ENCODE peak calls at places on chromosomes 4 and X, in five cellular contexts. L, M, Z, G and A are unnamed samples.

GRCh38 chr4:109127866-109128265 is 174.6 kb downstream of the COL25A1 start:
- DNase-seq in Z (no peak), L (no peak), M (no peak), G (no peak), A (no peak)

GRCh38 chr4:3115637-3116300 is 41.3 kb downstream of the HTT start:
- DNase-seq in G (no peak), L (no peak), M (no peak), Z (no peak), A (no peak)

GRCh38 chrX:14926471-14926870 is 53.2 kb downstream of the MOSPD2 start:
- DNase-seq in M (no peak), L (no peak), Z (no peak), G (no peak), A (no peak)

GRCh38 chr4:78689224-78689623 is 86.9 kb upstream of the BMP2K start:
- DNase-seq in L (no peak), G (no peak), M (no peak), Z (no peak), A (no peak)

GRCh38 chrX:96909291-96909690 is 25.6 kb downstream of the RPA4 start:
- DNase-seq in M (no peak), L (no peak), Z (no peak), G (no peak), A (no peak)

GRCh38 chr4:181693517-181693916 is 549.7 kb upstream of the TENM3 start:
- DNase-seq in G (no peak), M (no peak), L (peak), Z (no peak), A (no peak)

GRCh38 chr4:115249808-115250207 is 136.4 kb upstream of the NDST4 start:
- DNase-seq in G (peak), M (no peak), L (no peak), Z (no peak), A (no peak)

GRCh38 chr4:158912390-158913175 is 143.8 kb downstream of the FNIP2 start:
- DNase-seq in L (no peak), Z (no peak), M (no peak), G (no peak), A (no peak)

GRCh38 chr4:6819295-6819694 is 36.8 kb downstream of the KIAA0232 start:
- DNase-seq in M (no peak), Z (no peak), G (no peak), L (no peak), A (no peak)

GRCh38 chr4:21744046-21744445 is 204.5 kb downstream of the KCNIP4 start:
- DNase-seq in L (no peak), M (no peak), Z (no peak), G (peak), A (no peak)

GRCh38 chr4:7697326-7697725 is 242.3 kb downstream of the AFAP1 start:
- DNase-seq in G (no peak), L (no peak), M (no peak), Z (no peak), A (no peak)

GRCh38 chrX:51336584-51336983 is 4.0 kb downstream of the NUDT10 start:
- DNase-seq in Z (no peak), L (peak), M (peak), G (peak), A (peak)

GRCh38 chr4:56683455-56683854 is 2.4 kb upstream of the HOPX start:
- DNase-seq in G (no peak), Z (no peak), L (no peak), M (no peak), A (no peak)

GRCh38 chr4:142416711-142417275 is 429.3 kb downstream of the INPP4B start:
- DNase-seq in Z (no peak), G (peak), L (no peak), M (no peak), A (no peak)

GRCh38 chr4:89838005-89838404 is 1.0 kb upstream of the SNCA start:
- DNase-seq in G (no peak), M (peak), L (peak), Z (no peak), A (peak)

GRCh38 chr4:89839558-89839957 is 2.6 kb upstream of the SNCA start:
- DNase-seq in L (no peak), M (no peak), Z (no peak), G (no peak), A (no peak)

GRCh38 chr4:89836897-89837384 is at the start of gene SNCA:
- DNase-seq in G (no peak), Z (peak), L (peak), M (peak), A (peak)

GRCh38 chr4:89836031-89836777 is 757 bp downstream of the SNCA start:
- DNase-seq in Z (no peak), M (peak), G (no peak), L (peak), A (peak)

DNA sequence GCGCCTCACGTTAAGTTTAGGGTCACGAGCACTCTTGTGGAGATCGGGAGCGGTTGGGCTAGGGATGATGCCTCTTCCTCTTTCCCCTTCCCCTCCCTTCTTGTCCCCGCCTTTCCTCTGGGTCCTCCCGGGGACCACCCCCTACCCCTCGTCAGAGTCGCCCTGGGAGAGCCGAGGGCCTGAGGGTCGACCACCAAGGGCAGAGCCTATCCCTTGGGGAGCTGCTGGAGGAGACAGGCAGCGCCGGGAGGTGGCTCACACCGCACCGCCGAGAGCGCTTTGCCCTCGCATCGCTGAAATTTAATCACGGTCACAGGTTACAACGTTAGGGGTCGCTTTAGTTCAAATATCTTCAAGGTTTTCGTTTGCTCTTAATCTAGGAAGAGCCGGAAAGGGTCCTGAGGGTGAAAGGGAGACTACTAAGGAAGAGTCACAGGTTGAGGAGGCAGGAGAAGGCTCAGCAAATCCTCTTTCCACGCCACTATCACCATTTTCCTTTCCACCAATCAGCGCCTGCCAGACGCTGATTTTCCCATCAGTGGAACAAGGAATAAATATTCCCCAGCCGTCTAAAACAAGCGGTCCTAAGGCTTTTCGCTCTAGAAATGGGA is 529 bp upstream of the SNCA start:
- DNase-seq in L (peak), G (no peak), Z (no peak), M (peak), A (peak)
- TF ChIP-seq CTCF in L (peak), G (no peak), Z (no peak), M (peak), A (no peak)

GRCh38 chr4:177671845-177672244 is 229.6 kb upstream of the AGA start:
- DNase-seq in L (no peak), G (no peak), Z (no peak), M (no peak), A (no peak)

GRCh38 chr4:177671387-177671786 is 229.2 kb upstream of the AGA start:
- DNase-seq in G (no peak), Z (no peak), L (no peak), M (no peak), A (no peak)

GRCh38 chr4:177667687-177668086 is 225.4 kb upstream of the AGA start:
- DNase-seq in M (peak), G (peak), L (no peak), Z (no peak), A (no peak)
- TF ChIP-seq CTCF in M (peak), G (peak), L (no peak), Z (no peak), A (peak)

GRCh38 chr4:97720869-97721432 is 422.3 kb downstream of the STPG2 start:
- DNase-seq in L (no peak), Z (no peak), M (peak), G (peak), A (no peak)
- TF ChIP-seq CTCF in L (peak), Z (no peak), M (peak), G (peak), A (no peak)

DNA sequence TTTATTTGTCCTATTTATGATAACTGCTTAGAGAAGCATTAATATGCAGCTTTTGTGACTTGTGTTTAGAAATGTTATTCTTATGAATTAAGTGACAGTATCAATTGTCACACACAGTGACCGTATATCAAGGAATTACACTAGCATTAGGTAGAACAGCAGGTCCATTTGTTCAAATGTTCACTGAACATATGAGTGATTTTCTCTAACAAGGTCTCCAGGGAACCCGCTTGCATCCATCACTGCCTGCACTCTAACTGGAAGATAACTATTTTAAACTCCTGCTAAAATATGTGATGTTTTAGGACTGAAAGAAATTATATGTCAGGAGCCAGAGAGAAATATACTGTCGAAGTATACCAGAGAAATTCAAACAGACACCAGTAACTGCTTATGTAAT is 1395.7 kb downstream of the PCDH18 start:
- DNase-seq in M (no peak), L (no peak), Z (no peak), G (no peak), A (no peak)
- TF ChIP-seq CTCF in M (no peak), L (no peak), Z (no peak), G (no peak), A (no peak)

DNA sequence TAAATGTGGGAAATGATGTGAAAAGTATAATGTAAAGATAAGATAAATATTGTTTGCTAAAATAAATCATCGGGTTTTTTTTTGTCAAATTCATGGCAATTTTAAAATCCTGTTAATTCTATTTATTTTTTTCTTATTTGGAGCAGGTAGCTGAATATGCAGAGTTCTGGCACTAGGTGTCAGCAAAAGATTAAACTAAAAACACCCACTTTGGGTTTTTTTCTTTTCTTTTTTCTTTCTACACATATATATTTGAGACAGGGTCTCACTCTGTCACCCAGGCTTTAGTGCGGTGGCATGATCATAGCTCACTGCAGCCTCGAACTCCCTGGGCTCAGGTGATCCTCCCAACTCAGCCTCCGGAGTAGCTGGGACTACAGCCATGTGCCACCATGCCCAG is 6.9 kb upstream of the RAP2C start:
- DNase-seq in Z (no peak), G (peak), M (no peak), L (no peak), A (no peak)
- TF ChIP-seq CTCF in Z (no peak), G (peak), M (peak), L (peak), A (peak)

DNA sequence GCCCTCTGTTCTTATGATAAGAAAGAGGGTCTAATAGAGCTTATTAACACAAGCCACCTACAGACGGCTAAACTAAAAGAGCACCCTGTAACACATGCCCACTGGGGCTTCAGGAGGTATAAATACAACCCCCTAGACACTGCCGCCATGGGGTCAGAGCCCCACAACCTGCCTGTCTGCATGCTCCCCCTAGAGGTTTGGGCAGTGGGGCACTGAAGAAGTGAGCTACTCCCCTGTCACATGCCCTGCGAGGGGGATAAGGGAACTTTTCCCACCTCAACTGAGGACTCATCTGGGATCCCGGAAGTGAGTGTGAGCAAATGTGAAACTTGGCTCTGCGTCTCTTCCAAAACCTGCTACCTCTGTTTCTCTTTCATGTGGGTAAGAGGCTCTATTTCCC is 334.5 kb downstream of the ADAM29 start:
- DNase-seq in L (no peak), G (no peak), M (no peak), Z (no peak), A (no peak)
- TF ChIP-seq CTCF in L (no peak), G (no peak), M (no peak), Z (no peak), A (no peak)

DNA sequence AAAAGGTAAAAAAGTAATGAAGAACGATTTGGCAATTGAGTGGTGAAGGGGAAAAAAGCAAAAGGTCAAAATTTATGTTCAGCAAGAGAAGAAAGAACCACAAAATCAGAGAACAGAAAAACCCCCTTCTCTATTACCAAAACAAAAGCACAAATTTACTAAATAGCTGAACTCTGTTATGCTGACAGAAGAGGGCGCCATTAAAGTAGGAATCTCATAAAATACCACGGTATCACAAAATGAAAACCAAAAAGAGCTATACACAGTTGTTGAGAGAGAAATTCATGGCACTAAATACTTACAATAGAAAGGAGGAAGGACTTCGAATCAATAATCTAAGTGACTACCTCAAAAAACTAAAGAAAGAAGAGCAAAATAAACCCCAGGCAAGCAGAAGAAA is 69.6 kb upstream of the CXorf66 start:
- DNase-seq in G (peak), L (peak), Z (no peak), M (peak), A (peak)
- TF ChIP-seq CTCF in G (peak), L (no peak), Z (no peak), M (peak), A (peak)

GRCh38 chr4:183721207-183722081 is 62.4 kb downstream of the TRAPPC11 start:
- DNase-seq in M (peak), L (peak), G (no peak), Z (no peak), A (peak)
- TF ChIP-seq CTCF in M (peak), L (peak), G (no peak), Z (no peak), A (peak)